ENCODE peak calls at places on chromosomes 2 and 18, in five cellular contexts. N is NCI-H774; U is activated naive CD8-positive, alpha-beta T cell treated with anti-CD3 and anti-CD28 coated beads for 36 hours; F is T-helper 1 cell; O is skeletal muscle cell. M is an unnamed sample.

GRCh38 chr2:8500124-8501054 is 181.5 kb upstream of the ID2 start:
- DNase-seq in N (peak), O (peak), F (no peak), U (no peak), M (no peak)

GRCh38 chr18:45518770-45519169 is 96.5 kb upstream of the SLC14A2 start:
- DNase-seq in N (no peak), F (no peak), U (no peak), O (no peak), M (peak)

GRCh38 chr18:70072678-70073077 is 125.0 kb upstream of the CD226 start:
- DNase-seq in N (peak), F (peak), U (no peak), O (no peak), M (no peak)

GRCh38 chr18:39594206-39594605 is 2028.6 kb upstream of the CELF4 start:
- DNase-seq in N (no peak), O (no peak), F (no peak), U (no peak), M (no peak)

GRCh38 chr2:62175728-62176127 is 20.2 kb upstream of the B3GNT2 start:
- DNase-seq in U (no peak), O (no peak), N (no peak), F (no peak), M (no peak)

GRCh38 chr2:86064006-86064405 is 41.7 kb downstream of the POLR1A start:
- DNase-seq in U (no peak), F (no peak), N (no peak), O (no peak), M (peak)

GRCh38 chr18:59681521-59682004 is 15.7 kb downstream of the CCBE1 start:
- DNase-seq in U (no peak), F (no peak), N (no peak), O (no peak), M (no peak)

GRCh38 chr2:220847587-220847986 is 724.5 kb downstream of the EPHA4 start:
- DNase-seq in N (no peak), O (peak), F (no peak), U (no peak), M (no peak)

GRCh38 chr18:57210101-57210661 is 63.3 kb downstream of the BOD1L2 start:
- DNase-seq in F (no peak), O (peak), N (no peak), U (no peak), M (peak)

M was measured in RPMI8226.